ENCODE peak calls at places on chromosomes 5 and 9, in seven cellular contexts. O is activated CD4-positive, alpha-beta T cell treated with anti-CD3 and anti-CD28 coated beads for 36 hours; R is T-helper 9 cell; V is smooth muscle cell of the brain vasculature; E is H54; P is T-helper 2 cell; J is ascending aorta. K is an unnamed sample.

GRCh38 chr5:56369333-56369947 is 136.3 kb upstream of the ANKRD55 start:
- DNase-seq in O (no peak), R (no peak), V (no peak), E (no peak), P (no peak), J (no peak), K (no peak)

GRCh38 chr5:140018920-140019644 is 24.0 kb downstream of the NRG2 start:
- DNase-seq in O (no peak), R (no peak), V (no peak), E (no peak), P (no peak), J (no peak), K (no peak)

GRCh38 chr5:6729400-6730310 is 16.4 kb downstream of the TENT4A start:
- DNase-seq in O (peak; percentile 75), R (no peak), V (no peak), E (no peak), P (no peak), J (no peak), K (no peak)

GRCh38 chr5:1667648-1668140 is 131.9 kb downstream of the MRPL36 start:
- DNase-seq in O (no peak), R (no peak), V (no peak), E (no peak), P (no peak), J (no peak), K (no peak)

GRCh38 chr9:71383308-71383707 is 261.9 kb upstream of the TRPM3 start:
- DNase-seq in O (no peak), R (no peak), V (no peak), E (no peak), P (no peak), J (no peak), K (no peak)

GRCh38 chr5:147063971-147064370 is 170.9 kb upstream of the STK32A start:
- DNase-seq in O (no peak), R (no peak), V (no peak), E (no peak), P (no peak), J (no peak), K (no peak)

GRCh38 chr5:179731791-179732411 is 721 bp upstream of the MAML1 start:
- DNase-seq in O (peak; percentile 51), R (no peak), V (no peak), E (peak; percentile 48), P (no peak), J (no peak), K (peak; percentile 55)

GRCh38 chr5:14011089-14012004 is 66.9 kb upstream of the DNAH5 start:
- DNase-seq in O (peak; percentile 77), R (no peak), V (peak; percentile 51), E (peak; percentile 94), P (no peak), J (peak; percentile 43), K (peak; percentile 88)

GRCh38 chr5:76473676-76474075 is 70.6 kb downstream of the IQGAP2 start:
- DNase-seq in O (peak; percentile 82), R (peak; percentile 41), V (no peak), E (no peak), P (no peak), J (no peak), K (no peak)

GRCh38 chr9:112836394-112836793 is 54.3 kb downstream of the SLC46A2 start:
- DNase-seq in O (no peak), R (no peak), V (no peak), E (no peak), P (no peak), J (no peak), K (no peak)

GRCh38 chr5:76791461-76791860 is 27.4 kb upstream of the F2RL1 start:
- DNase-seq in O (no peak), R (no peak), V (no peak), E (no peak), P (no peak), J (no peak), K (no peak)

GRCh38 chr9:88826651-88827245 is 164.5 kb upstream of the S1PR3 start:
- DNase-seq in O (no peak), R (no peak), V (no peak), E (no peak), P (no peak), J (no peak), K (no peak)

GRCh38 chr5:96911139-96911538 is 24.7 kb upstream of the LNPEP start:
- DNase-seq in O (no peak), R (no peak), V (no peak), E (no peak), P (no peak), J (no peak), K (no peak)

GRCh38 chr9:95778957-95779356 is 96.5 kb upstream of the ERCC6L2 start:
- DNase-seq in O (no peak), R (no peak), V (no peak), E (no peak), P (no peak), J (no peak), K (peak; percentile 67)

GRCh38 chr5:73118331-73119011 is 1.9 kb upstream of the TMEM171 start:
- DNase-seq in O (no peak), R (no peak), V (no peak), E (no peak), P (no peak), J (no peak), K (no peak)

GRCh38 chr9:130985029-130985428 is 23.9 kb upstream of the LAMC3 start:
- DNase-seq in O (no peak), R (no peak), V (no peak), E (no peak), P (no peak), J (no peak), K (no peak)

GRCh38 chr5:67680109-67680508 is 483.5 kb upstream of the CD180 start:
- DNase-seq in O (no peak), R (no peak), V (no peak), E (no peak), P (no peak), J (no peak), K (no peak)

GRCh38 chr9:94937214-94937903 is 210.9 kb downstream of the AOPEP start:
- DNase-seq in O (no peak), R (no peak), V (no peak), E (peak; percentile 97), P (no peak), J (no peak), K (peak; percentile 62)

K was measured in ACHN.